ENCODE peak calls at places on chromosomes 5 and 9, in eight cellular contexts. E, L, R, K, O, M, C and N are unnamed samples.

GRCh38 chr5:137612576-137612975 is 113.5 kb upstream of the SPOCK1 start:
- DNase-seq in E (no peak), L (no peak), R (no peak), K (no peak), O (no peak), M (no peak), C (no peak), N (no peak)

GRCh38 chr9:68546596-68547390 is 6.1 kb upstream of the TMEM252 start:
- DNase-seq in E (no peak), L (no peak), R (no peak), K (no peak), O (no peak), M (no peak), C (peak), N (no peak)

GRCh38 chr5:108762660-108763059 is 15.0 kb downstream of the FER start:
- DNase-seq in E (no peak), L (no peak), R (no peak), K (no peak), O (no peak), M (no peak), C (no peak), N (no peak)

GRCh38 chr5:66840527-66841013 is 244.4 kb downstream of the MAST4 start:
- DNase-seq in E (peak), L (no peak), R (peak), K (no peak), O (no peak), M (no peak), C (no peak), N (no peak)

GRCh38 chr9:130988905-130989304 is 20.1 kb upstream of the LAMC3 start:
- DNase-seq in E (no peak), L (no peak), R (no peak), K (no peak), O (no peak), M (no peak), C (no peak), N (no peak)

GRCh38 chr9:36165766-36166149 is 3.4 kb upstream of the CCIN start:
- DNase-seq in E (peak), L (no peak), R (peak), K (no peak), O (no peak), M (no peak), C (no peak), N (no peak)

GRCh38 chr5:56910123-56910951 is 941 bp downstream of the SETD9 start:
- DNase-seq in E (no peak), L (peak), R (no peak), K (peak), O (no peak), M (no peak), C (peak), N (no peak)

GRCh38 chr5:57650360-57651069 is 167.9 kb upstream of the ACTBL2 start:
- DNase-seq in E (peak), L (no peak), R (peak), K (peak), O (peak), M (no peak), C (no peak), N (peak)

GRCh38 chr5:34652466-34652865 is 3.7 kb upstream of the RAI14 start:
- DNase-seq in E (no peak), L (no peak), R (no peak), K (no peak), O (no peak), M (no peak), C (no peak), N (no peak)

GRCh38 chr5:167555771-167556170 is 735.7 kb upstream of the WWC1 start:
- DNase-seq in E (peak), L (no peak), R (no peak), K (no peak), O (no peak), M (no peak), C (no peak), N (no peak)

GRCh38 chr5:58985759-58986158 is 402.9 kb downstream of the RAB3C start:
- DNase-seq in E (no peak), L (no peak), R (no peak), K (no peak), O (no peak), M (no peak), C (no peak), N (no peak)

GRCh38 chr9:34994429-34995287 is 5.1 kb downstream of the DNAJB5 start:
- DNase-seq in E (peak), L (no peak), R (peak), K (peak), O (peak), M (peak), C (no peak), N (no peak)

GRCh38 chr5:150153957-150154617 is 1.6 kb downstream of the PDGFRB start:
- DNase-seq in E (peak), L (no peak), R (peak), K (peak), O (no peak), M (peak), C (peak), N (no peak)

GRCh38 chr9:87301381-87301780 is 196.3 kb upstream of the DAPK1 start:
- DNase-seq in E (no peak), L (no peak), R (no peak), K (no peak), O (no peak), M (peak), C (no peak), N (no peak)

GRCh38 chr9:130331573-130331972 is 66.0 kb downstream of the HMCN2 start:
- DNase-seq in E (no peak), L (peak), R (peak), K (no peak), O (no peak), M (peak), C (peak), N (peak)

GRCh38 chr9:14891332-14891731 is 18.9 kb downstream of the FREM1 start:
- DNase-seq in E (no peak), L (no peak), R (no peak), K (no peak), O (no peak), M (no peak), C (no peak), N (no peak)

GRCh38 chr5:147918101-147918500 is 11.8 kb upstream of the C5orf46 start:
- DNase-seq in E (peak), L (peak), R (peak), K (no peak), O (no peak), M (no peak), C (no peak), N (no peak)

GRCh38 chr9:115192280-115192679 is 74.3 kb upstream of the TNC start:
- DNase-seq in E (no peak), L (no peak), R (no peak), K (no peak), O (no peak), M (no peak), C (no peak), N (no peak)

GRCh38 chr5:139660105-139660915 is 12.2 kb downstream of the CXXC5 start:
- DNase-seq in E (peak), L (no peak), R (peak), K (peak), O (no peak), M (peak), C (peak), N (no peak)

GRCh38 chr5:139659673-139660072 is 11.5 kb downstream of the CXXC5 start:
- DNase-seq in E (peak), L (no peak), R (peak), K (peak), O (no peak), M (no peak), C (no peak), N (no peak)

GRCh38 chr5:139657363-139658321 is 9.5 kb downstream of the CXXC5 start:
- DNase-seq in E (peak), L (no peak), R (peak), K (no peak), O (no peak), M (no peak), C (no peak), N (no peak)

GRCh38 chr5:139658928-139659667 is 10.9 kb downstream of the CXXC5 start:
- DNase-seq in E (peak), L (no peak), R (peak), K (peak), O (no peak), M (peak), C (peak), N (no peak)

GRCh38 chr5:139658501-139658927 is 10.4 kb downstream of the CXXC5 start:
- DNase-seq in E (peak), L (no peak), R (peak), K (no peak), O (no peak), M (no peak), C (no peak), N (no peak)
- H3K4me3 ChIP-seq in E (no peak), L (no peak), R (no peak), K (no peak), O (peak), M (no peak), C (no peak), N (no peak)

GRCh38 chr9:2725929-2726328 is 8.6 kb downstream of the KCNV2 start:
- DNase-seq in E (no peak), L (no peak), R (no peak), K (no peak), O (no peak), M (no peak), C (no peak), N (no peak)

GRCh38 chr9:2726620-2727335 is 9.5 kb downstream of the KCNV2 start:
- DNase-seq in E (no peak), L (no peak), R (peak), K (no peak), O (peak), M (no peak), C (no peak), N (no peak)

GRCh38 chr9:2729721-2730120 is 12.4 kb downstream of the KCNV2 start:
- DNase-seq in E (no peak), L (no peak), R (peak), K (no peak), O (no peak), M (no peak), C (no peak), N (no peak)

GRCh38 chr9:2729003-2729402 is 11.7 kb downstream of the KCNV2 start:
- DNase-seq in E (peak), L (no peak), R (peak), K (no peak), O (no peak), M (no peak), C (no peak), N (no peak)

DNA sequence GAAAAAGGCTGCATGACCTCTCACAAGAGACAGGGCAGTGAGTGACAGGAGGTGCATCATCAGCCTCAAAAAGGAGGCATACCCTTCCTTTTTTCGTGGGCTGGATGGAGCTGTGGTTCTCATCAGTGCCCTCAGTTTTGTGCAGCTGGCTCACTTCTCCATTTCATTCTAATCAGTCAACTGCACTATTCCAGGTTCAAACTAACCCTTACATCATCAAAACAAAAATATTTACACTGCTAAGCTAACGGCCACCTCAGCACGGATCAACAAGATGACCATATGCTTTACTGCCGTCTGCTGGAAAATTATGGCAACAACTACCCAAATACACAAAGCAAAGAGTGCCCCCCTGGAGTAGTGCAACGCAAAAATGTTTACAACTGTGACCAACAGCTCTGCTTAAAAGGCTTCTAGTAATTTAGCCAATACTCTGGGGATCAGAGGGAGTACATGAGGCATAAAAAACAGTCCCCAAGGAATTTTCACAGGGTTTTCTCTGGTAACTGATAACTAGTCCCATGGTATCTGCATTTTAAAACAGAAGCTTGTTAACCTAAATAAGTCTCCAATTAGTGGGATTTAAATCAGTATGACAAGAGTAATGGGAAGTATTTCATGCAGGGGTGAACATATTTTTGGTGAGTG is 10.8 kb downstream of the KCNV2 start:
- DNase-seq in E (peak), L (peak), R (peak), K (peak), O (peak), M (peak), C (no peak), N (no peak)
- TF ChIP-seq CTCF in E (peak), L (peak), R (peak), K (peak), O (peak), M (peak), C (peak), N (peak)

DNA sequence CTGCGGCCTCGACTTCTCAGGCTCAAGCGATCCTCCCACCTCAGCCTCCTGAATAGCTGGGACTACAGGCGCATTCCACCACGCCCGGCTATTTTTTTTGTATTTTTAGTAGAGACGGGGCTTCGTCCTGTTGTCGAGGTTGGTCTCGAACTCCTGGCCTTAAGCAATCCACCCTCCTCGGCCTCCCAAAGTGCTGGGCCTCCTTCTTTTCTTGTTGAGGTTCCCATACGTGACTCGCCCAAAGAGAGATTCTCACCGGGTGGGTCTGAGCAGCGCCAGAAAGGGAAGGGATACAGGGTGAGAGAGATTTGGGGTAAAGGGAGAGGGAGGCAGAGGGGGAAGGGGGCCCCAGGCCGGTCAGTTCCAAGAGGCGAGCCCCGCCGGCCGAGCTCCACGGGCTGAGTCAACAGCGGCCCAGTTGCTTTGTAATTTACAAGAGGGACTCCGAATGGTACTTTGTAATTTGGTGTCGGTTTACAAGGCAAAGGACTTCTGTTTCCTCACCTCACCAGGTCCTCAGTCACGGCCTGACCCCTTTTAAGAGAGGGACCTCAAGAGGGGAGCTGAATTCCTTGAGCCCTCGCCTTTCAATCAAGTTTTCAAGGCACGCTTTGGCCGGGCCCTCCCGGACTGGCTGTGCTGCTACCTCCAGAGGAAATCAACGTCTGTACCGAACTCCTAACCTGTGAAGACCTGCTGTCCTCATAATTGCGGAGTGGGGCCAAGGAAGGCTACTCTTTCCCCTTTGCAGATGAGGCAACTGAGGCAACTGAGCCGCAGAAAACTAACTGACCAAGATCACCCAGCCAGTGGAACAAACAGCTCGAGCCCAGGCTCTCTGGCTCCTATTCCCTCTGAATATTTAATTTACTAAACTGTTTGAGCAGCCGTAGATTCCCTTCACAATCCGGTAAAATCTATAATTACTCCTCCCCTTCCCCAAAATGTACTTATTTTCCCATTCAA is 3.2 kb upstream of the DMRT2 start:
- DNase-seq in E (no peak), L (no peak), R (no peak), K (no peak), O (no peak), M (no peak), C (no peak), N (no peak)
- H3K4me3 ChIP-seq in E (no peak), L (no peak), R (no peak), K (no peak), O (no peak), M (no peak), C (peak), N (no peak)

DNA sequence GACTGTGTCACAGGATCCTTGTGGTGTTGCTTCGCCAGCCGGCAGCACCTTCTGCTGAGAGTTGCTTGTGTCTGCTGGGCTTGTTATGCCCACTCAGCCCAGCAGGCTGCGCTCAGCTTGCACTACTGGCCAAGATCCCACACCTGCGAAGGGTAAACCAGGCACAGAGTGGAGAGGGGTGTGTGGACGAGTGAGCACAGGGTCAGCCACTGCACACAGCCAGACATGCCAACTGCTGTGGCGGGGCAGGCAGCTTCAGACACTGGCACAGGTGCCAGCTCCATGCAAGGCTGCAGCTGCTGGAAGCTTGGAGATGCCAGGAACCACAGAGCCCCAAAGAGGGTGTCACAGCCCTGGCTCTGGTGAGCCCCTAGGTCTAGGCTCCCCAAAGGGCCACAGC is 273.6 kb downstream of the CETN3 start:
- DNase-seq in E (no peak), L (no peak), R (no peak), K (peak), O (no peak), M (no peak), C (no peak), N (no peak)
- TF ChIP-seq CTCF in E (no peak), L (no peak), R (no peak), K (peak), O (peak), M (no peak), C (no peak), N (no peak)

GRCh38 chr9:63817622-63818518 is 1467.1 kb downstream of the FOXD4L5 start:
- DNase-seq in E (no peak), L (no peak), R (peak), K (peak), O (no peak), M (peak), C (peak), N (no peak)

DNA sequence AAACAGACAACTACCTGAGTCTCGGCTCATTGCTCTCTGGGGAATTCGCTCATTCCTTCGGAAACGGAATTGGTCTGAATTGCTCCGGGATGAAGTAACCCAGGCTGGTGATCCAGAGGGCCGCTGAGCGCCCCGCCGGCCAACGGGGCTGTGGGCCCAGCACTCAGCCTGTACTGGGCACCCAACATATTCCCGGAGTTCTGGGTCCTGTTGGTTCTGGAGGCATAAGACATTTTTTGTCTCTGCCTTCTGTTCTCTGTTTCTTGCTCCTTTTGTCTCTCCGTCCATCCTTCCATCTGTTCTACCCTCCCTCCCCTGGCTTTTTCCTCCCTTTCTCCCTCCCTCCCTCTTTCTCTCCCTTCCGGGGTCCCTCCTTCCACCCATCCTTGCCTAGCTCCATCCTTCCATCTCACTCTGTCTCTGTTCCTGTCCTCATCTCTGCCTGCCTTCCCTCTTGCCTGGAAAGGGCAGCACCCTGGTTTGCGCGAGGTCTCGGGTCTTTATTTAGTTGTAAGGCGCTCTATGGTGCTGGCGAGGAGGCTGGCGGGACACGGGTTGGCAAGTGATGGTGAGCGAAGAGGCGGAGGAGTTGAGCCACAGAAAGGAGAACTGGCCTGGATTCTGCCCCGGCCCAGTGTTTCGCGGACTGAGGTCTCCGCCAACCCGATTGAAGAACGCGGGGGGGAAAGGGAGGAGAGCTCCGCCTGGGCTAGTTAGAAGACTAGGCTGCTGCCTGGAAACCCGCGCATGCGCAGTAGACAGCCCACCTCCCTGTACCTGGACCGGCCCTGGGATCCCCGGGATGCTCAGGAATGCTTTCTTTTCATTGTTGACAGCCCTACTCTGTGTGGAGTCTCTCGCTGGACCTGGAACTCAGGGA is 1468.0 kb downstream of the FOXD4L5 start:
- DNase-seq in E (peak), L (peak), R (peak), K (peak), O (no peak), M (peak), C (peak), N (peak)
- H3K4me3 ChIP-seq in E (peak), L (peak), R (peak), K (peak), O (no peak), M (no peak), C (no peak), N (peak)

GRCh38 chr9:122016309-122016708 is 76.8 kb downstream of the TTLL11 start:
- DNase-seq in E (no peak), L (no peak), R (no peak), K (no peak), O (no peak), M (no peak), C (no peak), N (no peak)

GRCh38 chr9:122020398-122020797 is 72.7 kb downstream of the TTLL11 start:
- DNase-seq in E (no peak), L (no peak), R (peak), K (no peak), O (no peak), M (no peak), C (no peak), N (no peak)

GRCh38 chr9:122015165-122015821 is 77.8 kb downstream of the TTLL11 start:
- DNase-seq in E (no peak), L (no peak), R (no peak), K (no peak), O (no peak), M (no peak), C (no peak), N (no peak)

GRCh38 chr9:122011818-122012498 is 81.2 kb downstream of the TTLL11 start:
- DNase-seq in E (no peak), L (no peak), R (no peak), K (no peak), O (no peak), M (no peak), C (no peak), N (no peak)

GRCh38 chr9:122016789-122017188 is 76.3 kb downstream of the TTLL11 start:
- DNase-seq in E (no peak), L (no peak), R (peak), K (no peak), O (no peak), M (no peak), C (no peak), N (no peak)
- TF ChIP-seq CTCF in E (peak), L (peak), R (peak), K (peak), O (peak), M (peak), C (peak), N (peak)